ENCODE peak calls at places on chromosomes 6 and 20, in six cellular contexts. K, E, X, G, P and Z are unnamed samples.

GRCh38 chr6:42400886-42401604 is 50.7 kb downstream of the TRERF1 start:
- DNase-seq in K (no peak), E (no peak), X (no peak), G (no peak), P (no peak), Z (no peak)

GRCh38 chr6:75621846-75622245 is 20.2 kb downstream of the SENP6 start:
- DNase-seq in K (no peak), E (no peak), X (no peak), G (no peak), P (no peak), Z (no peak)

GRCh38 chr6:111661541-111662041 is 55.9 kb upstream of the TRAF3IP2 start:
- DNase-seq in K (no peak), E (no peak), X (no peak), G (no peak), P (no peak), Z (no peak)

GRCh38 chr6:39836621-39837020 is 44.4 kb downstream of the DAAM2 start:
- DNase-seq in K (no peak), E (no peak), X (no peak), G (no peak), P (no peak), Z (no peak)

GRCh38 chr6:14123331-14124105 is 5.9 kb downstream of the CD83 start:
- DNase-seq in K (no peak), E (no peak), X (no peak), G (no peak), P (no peak), Z (no peak)

GRCh38 chr6:20479075-20479871 is 55.0 kb upstream of the CDKAL1 start:
- DNase-seq in K (no peak), E (no peak), X (no peak), G (no peak), P (no peak), Z (no peak)

GRCh38 chr20:39107741-39108140 is 145.6 kb downstream of the DHX35 start:
- DNase-seq in K (no peak), E (no peak), X (no peak), G (no peak), P (no peak), Z (no peak)

GRCh38 chr6:41055149-41055548 is 2.1 kb downstream of the APOBEC2 start:
- DNase-seq in K (no peak), E (no peak), X (no peak), G (no peak), P (no peak), Z (no peak)

GRCh38 chr20:3082306-3082951 is 2.1 kb downstream of the AVP start:
- DNase-seq in K (peak), E (no peak), X (no peak), G (no peak), P (no peak), Z (no peak)